ENCODE peak calls at places on chromosomes 3 and 15, in six cellular contexts. One of them, this sample, is unnamed. For H3K27me3, the result is how much of the 10 kb centered on the place peaks cover.

GRCh38 chr3:178513539-178514410 is 22.5 kb upstream of the KCNMB2 start:
- DNase-seq in cardiac muscle cell: peak
- DNase-seq in Peyer's patch: no peak
- DNase-seq in pancreas: no peak
- DNase-seq in heart left ventricle: no peak
- DNase-seq in BJ: peak
- DNase-seq in this sample: no peak

GRCh38 chr3:79139395-79140060 is 628.3 kb downstream of the ROBO1 start:
- DNase-seq in cardiac muscle cell: peak
- DNase-seq in Peyer's patch: no peak
- DNase-seq in pancreas: no peak
- DNase-seq in heart left ventricle: no peak
- DNase-seq in BJ: no peak
- DNase-seq in this sample: no peak

GRCh38 chr15:93035092-93035915 is 53.7 kb downstream of the RGMA start:
- DNase-seq in cardiac muscle cell: no peak
- DNase-seq in Peyer's patch: no peak
- DNase-seq in pancreas: no peak
- DNase-seq in heart left ventricle: no peak
- DNase-seq in BJ: no peak
- DNase-seq in this sample: no peak

GRCh38 chr3:196499061-196499460 is 4.5 kb downstream of the RNF168 start:
- DNase-seq in cardiac muscle cell: peak
- DNase-seq in Peyer's patch: no peak
- DNase-seq in pancreas: no peak
- DNase-seq in heart left ventricle: no peak
- DNase-seq in BJ: no peak
- DNase-seq in this sample: peak

GRCh38 chr15:98776607-98777281 is 128.4 kb downstream of the IGF1R start:
- DNase-seq in cardiac muscle cell: peak
- DNase-seq in Peyer's patch: no peak
- DNase-seq in pancreas: peak
- DNase-seq in heart left ventricle: no peak
- DNase-seq in BJ: peak
- DNase-seq in this sample: no peak

GRCh38 chr15:73908030-73908821 is 18.0 kb upstream of the LOXL1 start:
- DNase-seq in cardiac muscle cell: peak
- DNase-seq in Peyer's patch: peak
- DNase-seq in pancreas: peak
- DNase-seq in heart left ventricle: peak
- DNase-seq in BJ: no peak
- DNase-seq in this sample: peak

GRCh38 chr3:112302061-112302830 is 8.2 kb upstream of the SLC9C1 start:
- DNase-seq in cardiac muscle cell: peak
- DNase-seq in Peyer's patch: no peak
- DNase-seq in pancreas: no peak
- DNase-seq in heart left ventricle: no peak
- DNase-seq in BJ: no peak
- DNase-seq in this sample: no peak

GRCh38 chr15:63056843-63057242 is 14.3 kb downstream of the TPM1 start:
- DNase-seq in cardiac muscle cell: peak
- DNase-seq in Peyer's patch: peak
- DNase-seq in pancreas: no peak
- DNase-seq in heart left ventricle: peak
- DNase-seq in BJ: no peak
- DNase-seq in this sample: no peak

GRCh38 chr3:144031938-144032337 is 60.3 kb downstream of the DIPK2A start:
- DNase-seq in cardiac muscle cell: peak
- DNase-seq in Peyer's patch: no peak
- DNase-seq in pancreas: peak
- DNase-seq in heart left ventricle: peak
- DNase-seq in BJ: no peak
- DNase-seq in this sample: peak
- H3K4me3 ChIP-seq in cardiac muscle cell: no peak
- H3K4me3 ChIP-seq in Peyer's patch: no peak
- H3K4me3 ChIP-seq in pancreas: no peak
- H3K4me3 ChIP-seq in heart left ventricle: no peak
- H3K4me3 ChIP-seq in BJ: no peak
- H3K4me3 ChIP-seq in this sample: no peak

GRCh38 chr3:20904674-20905073 is 718.7 kb upstream of the SGO1 start:
- DNase-seq in cardiac muscle cell: no peak
- DNase-seq in Peyer's patch: no peak
- DNase-seq in pancreas: no peak
- DNase-seq in heart left ventricle: no peak
- DNase-seq in BJ: no peak
- DNase-seq in this sample: no peak
- TF ChIP-seq CTCF in cardiac muscle cell: no peak
- TF ChIP-seq CTCF in Peyer's patch: no peak
- TF ChIP-seq CTCF in pancreas: no peak
- TF ChIP-seq CTCF in heart left ventricle: no peak
- TF ChIP-seq CTCF in BJ: no peak
- TF ChIP-seq CTCF in this sample: no peak

DNA sequence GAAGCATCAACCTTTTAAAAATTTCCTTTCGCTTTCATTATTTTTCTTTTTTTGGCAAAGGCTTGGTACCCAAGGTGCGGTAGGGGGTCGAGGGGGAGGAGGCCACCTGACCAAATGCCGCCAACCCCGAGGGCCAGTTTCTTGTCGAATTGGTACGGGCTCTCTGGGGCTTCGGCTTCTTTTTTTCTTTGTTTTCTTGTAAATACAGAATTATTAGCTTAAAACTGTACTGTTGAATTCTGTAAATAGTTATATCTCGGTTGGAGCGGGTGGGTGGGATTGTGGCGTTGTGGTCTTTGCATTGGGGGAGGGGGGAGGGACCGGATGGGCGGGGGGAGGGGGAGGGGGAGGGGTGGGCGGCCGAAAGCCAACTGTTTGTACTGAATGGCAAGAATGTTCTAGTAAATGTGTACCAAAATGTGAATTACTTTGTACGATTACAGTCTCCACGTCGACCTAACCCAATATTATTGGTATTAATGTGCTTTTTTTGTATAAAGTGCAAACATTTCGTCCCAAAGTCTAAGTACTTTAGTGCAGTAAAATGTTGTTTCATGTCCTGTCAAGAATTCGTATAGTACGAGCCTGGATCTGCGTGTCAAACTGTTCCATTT is 4.7 kb downstream of the ZIC1 start:
- DNase-seq in cardiac muscle cell: no peak
- DNase-seq in Peyer's patch: no peak
- DNase-seq in pancreas: no peak
- DNase-seq in heart left ventricle: no peak
- DNase-seq in BJ: no peak
- DNase-seq in this sample: no peak
- H3K27me3 ChIP-seq in cardiac muscle cell: half or more
- H3K27me3 ChIP-seq in Peyer's patch: under half
- H3K27me3 ChIP-seq in pancreas: half or more
- H3K27me3 ChIP-seq in heart left ventricle: half or more
- H3K27me3 ChIP-seq in BJ: under half
- H3K27me3 ChIP-seq in this sample: under half

DNA sequence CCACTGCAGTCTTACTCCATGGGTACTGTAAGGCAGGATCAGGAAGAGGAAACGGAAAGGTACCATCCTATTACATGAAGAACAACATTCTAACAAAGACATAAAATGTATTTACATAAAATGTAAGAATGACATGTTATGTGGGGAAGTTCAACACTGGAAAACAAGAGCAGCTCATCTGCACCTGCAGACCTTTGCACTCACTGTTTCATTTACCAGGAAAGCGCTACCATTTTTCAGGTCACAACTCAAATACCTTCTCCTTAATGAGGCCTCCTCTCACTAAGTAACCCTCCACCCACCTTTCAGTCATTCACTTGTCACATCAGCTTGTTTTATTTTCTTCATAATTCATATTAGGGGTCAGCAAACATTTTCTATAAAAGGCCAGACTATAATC is 2.6 kb downstream of the TMCC1 start:
- DNase-seq in cardiac muscle cell: no peak
- DNase-seq in Peyer's patch: no peak
- DNase-seq in pancreas: no peak
- DNase-seq in heart left ventricle: no peak
- DNase-seq in BJ: no peak
- DNase-seq in this sample: no peak
- H3K4me3 ChIP-seq in cardiac muscle cell: no peak
- H3K4me3 ChIP-seq in Peyer's patch: no peak
- H3K4me3 ChIP-seq in pancreas: no peak
- H3K4me3 ChIP-seq in heart left ventricle: no peak
- H3K4me3 ChIP-seq in BJ: no peak
- H3K4me3 ChIP-seq in this sample: no peak

DNA sequence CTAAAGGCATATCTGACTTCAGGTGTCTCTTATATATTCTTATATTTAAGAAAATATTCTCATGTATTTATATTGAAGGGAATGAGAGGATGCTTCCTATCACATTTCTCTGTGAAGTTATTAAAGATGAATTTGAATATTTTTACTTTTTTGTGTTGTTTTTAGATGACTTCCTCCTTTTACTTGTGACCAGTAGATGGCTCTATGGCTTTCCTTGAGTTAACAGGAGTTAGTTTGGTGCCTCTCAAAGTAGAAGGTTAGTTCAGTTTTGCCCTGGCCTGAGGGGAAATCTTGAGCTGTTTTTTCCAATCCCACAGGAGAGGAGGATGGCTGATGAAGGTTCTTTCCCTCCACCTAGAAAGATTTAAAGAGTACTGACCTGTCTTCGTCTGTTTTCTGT is 80.7 kb downstream of the SQOR start:
- DNase-seq in cardiac muscle cell: peak
- DNase-seq in Peyer's patch: no peak
- DNase-seq in pancreas: no peak
- DNase-seq in heart left ventricle: no peak
- DNase-seq in BJ: no peak
- DNase-seq in this sample: peak
- TF ChIP-seq CTCF in cardiac muscle cell: peak
- TF ChIP-seq CTCF in Peyer's patch: no peak
- TF ChIP-seq CTCF in pancreas: no peak
- TF ChIP-seq CTCF in heart left ventricle: peak
- TF ChIP-seq CTCF in BJ: peak
- TF ChIP-seq CTCF in this sample: peak

GRCh38 chr3:11091791-11092190 is 62.5 kb upstream of the HRH1 start:
- DNase-seq in cardiac muscle cell: no peak
- DNase-seq in Peyer's patch: no peak
- DNase-seq in pancreas: no peak
- DNase-seq in heart left ventricle: no peak
- DNase-seq in BJ: no peak
- DNase-seq in this sample: no peak

GRCh38 chr3:11096266-11097135 is 57.8 kb upstream of the HRH1 start:
- DNase-seq in cardiac muscle cell: peak
- DNase-seq in Peyer's patch: peak
- DNase-seq in pancreas: peak
- DNase-seq in heart left ventricle: peak
- DNase-seq in BJ: peak
- DNase-seq in this sample: peak

GRCh38 chr3:11091088-11091590 is 63.2 kb upstream of the HRH1 start:
- DNase-seq in cardiac muscle cell: peak
- DNase-seq in Peyer's patch: no peak
- DNase-seq in pancreas: no peak
- DNase-seq in heart left ventricle: no peak
- DNase-seq in BJ: no peak
- DNase-seq in this sample: no peak

GRCh38 chr3:11095932-11096265 is 58.4 kb upstream of the HRH1 start:
- DNase-seq in cardiac muscle cell: peak
- DNase-seq in Peyer's patch: no peak
- DNase-seq in pancreas: no peak
- DNase-seq in heart left ventricle: no peak
- DNase-seq in BJ: no peak
- DNase-seq in this sample: no peak

DNA sequence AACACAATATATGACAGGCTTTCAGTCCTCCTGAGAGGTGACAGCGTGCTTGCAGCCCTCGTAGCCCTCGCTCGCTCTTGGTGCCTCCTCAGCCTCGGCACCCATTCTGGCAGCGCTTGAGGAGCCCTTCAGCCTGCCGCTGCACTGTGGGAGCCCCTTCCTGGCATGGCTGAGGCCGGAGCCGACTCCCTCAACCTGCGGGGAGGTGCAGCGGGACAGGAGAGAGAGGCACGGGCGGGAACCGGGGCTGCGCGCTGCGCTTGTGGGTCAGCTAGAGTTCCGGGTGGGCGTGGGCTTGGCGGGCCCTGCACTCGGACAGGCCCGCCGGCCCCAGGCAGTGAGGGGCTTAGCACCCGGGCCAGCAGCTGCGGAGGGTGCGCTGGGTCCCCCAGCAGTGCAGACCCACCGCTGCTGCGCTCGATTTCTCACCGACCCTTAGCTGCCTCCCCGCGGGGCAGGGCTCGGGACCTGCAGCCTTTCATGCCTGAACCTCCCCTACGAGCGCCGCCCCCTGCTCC is 60.4 kb upstream of the HRH1 start:
- DNase-seq in cardiac muscle cell: no peak
- DNase-seq in Peyer's patch: no peak
- DNase-seq in pancreas: no peak
- DNase-seq in heart left ventricle: peak
- DNase-seq in BJ: no peak
- DNase-seq in this sample: no peak
- H3K27me3 ChIP-seq in cardiac muscle cell: under half
- H3K27me3 ChIP-seq in Peyer's patch: under half
- H3K27me3 ChIP-seq in pancreas: under half
- H3K27me3 ChIP-seq in heart left ventricle: under half
- H3K27me3 ChIP-seq in BJ: under half
- H3K27me3 ChIP-seq in this sample: under half